ENCODE peak calls at places on chromosomes 12 and 14, in four cellular contexts. F is IMR-90, Q is mesendoderm, G is H9. K is an unnamed sample.

GRCh38 chr12:77630341-77630740 is 200.4 kb upstream of the NAV3 start:
- DNase-seq in F (no peak), Q (no peak), G (no peak), K (no peak)

GRCh38 chr14:32709072-32709471 is 229.6 kb upstream of the NPAS3 start:
- DNase-seq in F (peak), Q (no peak), G (no peak), K (no peak)

GRCh38 chr14:79465651-79466050 is 745.7 kb downstream of the DIO2 start:
- DNase-seq in F (peak), Q (no peak), G (no peak), K (no peak)

GRCh38 chr14:68144051-68144681 is 324.6 kb downstream of the RAD51B start:
- DNase-seq in F (peak), Q (no peak), G (no peak), K (no peak)

GRCh38 chr12:54280401-54281260 is at the start of gene HNRNPA1:
- DNase-seq in F (peak), Q (peak), G (peak), K (peak)

GRCh38 chr12:49748306-49748705 is 6.9 kb downstream of the TMBIM6 start:
- DNase-seq in F (peak), Q (peak), G (no peak), K (no peak)

GRCh38 chr14:76391981-76392690 is 16.2 kb downstream of the ESRRB start:
- DNase-seq in F (no peak), Q (no peak), G (no peak), K (no peak)

GRCh38 chr12:18690653-18691052 is 47.2 kb downstream of the PLCZ1 start:
- DNase-seq in F (peak), Q (peak), G (no peak), K (no peak)

GRCh38 chr12:73262788-73263381 is 990.7 kb downstream of the TRHDE start:
- DNase-seq in F (no peak), Q (no peak), G (no peak), K (no peak)

GRCh38 chr12:107519906-107520859 is 165.4 kb upstream of the PWP1 start:
- DNase-seq in F (no peak), Q (no peak), G (no peak), K (no peak)

GRCh38 chr12:75482636-75483035 is 2.1 kb downstream of the GLIPR1 start:
- DNase-seq in F (no peak), Q (no peak), G (no peak), K (no peak)

GRCh38 chr14:64956697-64957412 is 14.3 kb upstream of the GPX2 start:
- DNase-seq in F (no peak), Q (no peak), G (no peak), K (no peak)

GRCh38 chr12:100553851-100554404 is 19.6 kb upstream of the GAS2L3 start:
- DNase-seq in F (peak), Q (no peak), G (no peak), K (no peak)

GRCh38 chr14:91315844-91316267 is 71.4 kb upstream of the GPR68 start:
- DNase-seq in F (no peak), Q (peak), G (no peak), K (no peak)

GRCh38 chr12:10234562-10234961 is 21.9 kb downstream of the GABARAPL1 start:
- DNase-seq in F (no peak), Q (no peak), G (no peak), K (no peak)

GRCh38 chr14:82724296-82724695 is 1190.6 kb upstream of the SEL1L start:
- DNase-seq in F (no peak), Q (no peak), G (no peak), K (no peak)

GRCh38 chr12:77625441-77625840 is 205.3 kb upstream of the NAV3 start:
- DNase-seq in F (peak), Q (no peak), G (no peak), K (no peak)

GRCh38 chr12:45745861-45746277 is 16.4 kb downstream of the ARID2 start:
- DNase-seq in F (peak), Q (no peak), G (no peak), K (no peak)

DNA sequence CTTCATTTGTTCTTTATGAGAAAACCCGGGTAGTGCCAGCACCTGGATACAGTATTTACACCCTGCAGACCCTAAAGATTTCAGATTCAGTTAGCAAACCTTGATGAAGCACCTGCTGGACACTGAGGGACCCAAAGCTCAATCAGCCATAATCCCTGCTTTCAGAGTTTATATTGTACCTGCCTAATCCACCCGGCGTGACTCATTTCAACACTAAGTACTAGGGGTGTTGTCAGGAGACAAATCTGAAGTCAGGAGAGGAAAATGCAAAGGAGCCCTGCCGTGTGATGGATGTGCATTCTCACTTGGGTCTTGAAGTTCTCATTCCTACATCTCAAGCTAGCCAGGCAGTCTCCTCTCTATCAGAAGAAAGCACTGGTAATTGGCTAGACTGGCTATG is 176.7 kb upstream of the BCL2L14 start:
- DNase-seq in F (no peak), Q (no peak), G (no peak), K (no peak)
- H3K56ac ChIP-seq in F (no peak), Q (no peak), G (no peak), K (no peak)

GRCh38 chr14:69828372-69828771 is 31.3 kb upstream of the SLC10A1 start:
- DNase-seq in F (no peak), Q (no peak), G (no peak), K (no peak)

GRCh38 chr14:69827560-69827959 is 30.5 kb upstream of the SLC10A1 start:
- DNase-seq in F (no peak), Q (peak), G (no peak), K (no peak)

DNA sequence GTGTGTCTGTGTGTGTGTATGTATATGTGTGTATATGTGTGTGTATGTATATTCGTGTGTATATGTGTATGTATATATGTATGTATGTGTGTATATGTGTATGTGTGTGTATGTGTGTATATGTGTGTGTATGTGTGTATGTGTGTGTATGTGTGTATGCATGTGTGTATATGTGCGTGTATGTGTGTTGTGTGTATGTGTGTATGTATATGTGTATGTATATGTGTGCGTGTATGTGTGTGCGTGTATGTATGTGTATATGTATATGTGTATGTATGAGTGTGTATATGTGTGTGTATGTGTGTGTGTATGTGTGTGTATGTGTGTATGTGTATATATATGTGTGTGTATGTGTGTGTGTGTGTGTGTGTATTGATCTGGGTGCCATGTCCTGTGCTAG is 31.8 kb upstream of the SLC10A1 start:
- DNase-seq in F (no peak), Q (no peak), G (no peak), K (no peak)
- H3K56ac ChIP-seq in F (no peak), Q (no peak), G (no peak), K (peak)

DNA sequence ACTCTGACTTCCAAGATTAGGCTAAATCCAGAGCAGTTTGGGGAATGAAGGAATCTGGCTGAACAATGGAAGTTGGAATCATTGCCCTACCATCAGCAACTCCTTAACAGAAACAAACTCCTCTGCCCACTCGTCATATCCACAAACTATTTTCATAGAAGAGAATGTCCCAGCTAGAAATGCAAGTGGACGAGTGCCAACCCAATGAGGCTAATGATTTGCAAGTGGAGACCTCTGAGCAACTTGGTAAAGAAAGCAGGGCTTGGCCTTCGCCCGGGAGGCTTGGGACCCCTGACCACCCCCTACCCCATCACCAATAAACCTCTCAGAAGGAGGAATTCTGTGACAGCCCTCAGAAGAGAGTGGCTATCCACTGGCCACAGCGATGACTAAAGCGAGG is 40.0 kb upstream of the DDX11 start:
- DNase-seq in F (no peak), Q (no peak), G (no peak), K (no peak)
- H3K56ac ChIP-seq in F (no peak), Q (no peak), G (no peak), K (no peak)

GRCh38 chr12:64550758-64551157 is 59.5 kb upstream of the RASSF3 start:
- DNase-seq in F (no peak), Q (no peak), G (no peak), K (no peak)
- H3K56ac ChIP-seq in F (no peak), Q (no peak), G (no peak), K (no peak)

GRCh38 chr12:3724096-3724805 is 28.7 kb downstream of the CRACR2A start:
- DNase-seq in F (no peak), Q (no peak), G (peak), K (no peak)
- H3K56ac ChIP-seq in F (no peak), Q (no peak), G (no peak), K (no peak)

GRCh38 chr12:93868771-93869170 is 191.6 kb downstream of the CRADD start:
- DNase-seq in F (peak), Q (no peak), G (no peak), K (no peak)
- H3K56ac ChIP-seq in F (no peak), Q (no peak), G (no peak), K (no peak)

DNA sequence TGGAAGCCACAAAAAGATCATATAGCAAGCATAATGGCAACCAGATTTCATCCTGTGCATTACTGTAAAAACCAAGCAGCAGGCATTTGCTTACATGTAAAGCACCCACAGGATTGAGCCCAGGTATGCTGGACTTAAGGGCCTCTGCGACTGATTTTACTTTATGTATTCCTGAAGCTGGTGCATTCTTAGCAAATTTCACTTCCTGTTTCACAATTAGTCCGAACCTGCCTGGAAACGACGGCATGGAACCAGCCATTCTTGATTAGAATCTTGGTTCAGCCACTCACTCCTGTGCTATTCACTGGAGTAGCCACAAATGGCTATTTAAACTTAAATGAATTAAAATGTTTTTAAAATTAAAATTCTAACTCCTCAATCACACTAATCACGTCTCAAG is 239.2 kb downstream of the NUAK1 start:
- DNase-seq in F (no peak), Q (no peak), G (no peak), K (no peak)
- H3K56ac ChIP-seq in F (no peak), Q (no peak), G (no peak), K (no peak)

GRCh38 chr12:113007166-113007565 is 28.8 kb downstream of the OAS2 start:
- DNase-seq in F (peak), Q (no peak), G (no peak), K (no peak)
- H3K56ac ChIP-seq in F (no peak), Q (no peak), G (no peak), K (no peak)

DNA sequence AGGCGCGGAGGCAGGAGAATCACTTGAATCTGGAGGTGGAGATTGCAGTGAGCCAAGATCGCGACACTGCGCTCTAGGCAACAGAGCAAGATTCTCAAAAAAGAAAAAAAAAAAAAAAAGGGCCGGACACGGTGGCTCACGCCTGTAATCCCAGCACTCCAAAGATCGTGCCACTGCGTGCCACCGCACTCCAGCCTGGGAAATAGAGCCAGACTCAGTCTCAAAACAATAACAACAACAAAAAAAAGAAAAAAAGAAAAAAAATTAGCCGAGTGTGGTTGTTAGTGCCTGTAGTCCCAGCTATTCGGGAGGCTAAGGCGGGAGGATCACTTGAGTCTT is 470 bp upstream of the RPL6 start:
- DNase-seq in F (no peak), Q (no peak), G (no peak), K (no peak)
- H3K56ac ChIP-seq in F (no peak), Q (no peak), G (no peak), K (no peak)

K was measured in H1.